ENCODE peak calls at places on chromosomes 3 and 15, in ten cellular contexts. M is H9; Q is heart left ventricle; P is tibial nerve; K is BJ; S is heart right ventricle; N is mesothelial cell of epicardium; Y is Panc1; Z is breast epithelium; V is CD8-positive, alpha-beta T cell. A is an unnamed sample.

GRCh38 chr3:29338981-29339833 is 58.3 kb downstream of the RBMS3 start:
- DNase-seq in Q (no peak), Z (no peak), P (no peak), V (no peak), S (no peak), Y (no peak), M (no peak), K (no peak), N (no peak), A (no peak)

GRCh38 chr15:70140543-70141375 is 43.0 kb upstream of the TLE3 start:
- DNase-seq in V (no peak), Q (no peak), M (peak; percentile 77), K (no peak), S (no peak), Y (no peak), P (no peak), Z (no peak), N (no peak), A (no peak)

GRCh38 chr3:65101450-65101849 is 413.6 kb upstream of the ADAMTS9 start:
- DNase-seq in V (no peak), N (no peak), P (no peak), M (no peak), S (no peak), Z (no peak), Y (no peak), Q (no peak), K (no peak), A (no peak)

GRCh38 chr15:25830844-25831443 is 32.2 kb downstream of the ATP10A start:
- DNase-seq in S (no peak), V (no peak), Z (no peak), Y (no peak), M (no peak), N (no peak), K (peak; percentile 95), Q (no peak), P (peak; percentile 39), A (no peak)

GRCh38 chr15:30924353-30924752 is 20.6 kb downstream of the FAN1 start:
- DNase-seq in P (no peak), M (no peak), V (no peak), N (no peak), Y (no peak), K (peak; percentile 66), S (no peak), Q (no peak), Z (no peak), A (no peak)

GRCh38 chr3:46712191-46713047 is 5.2 kb downstream of the PRSS50 start:
- DNase-seq in S (peak; percentile 7), Z (no peak), N (no peak), Q (peak; percentile 37), V (no peak), K (no peak), P (no peak), Y (no peak), M (no peak), A (no peak)

GRCh38 chr3:42667096-42667522 is 13.6 kb downstream of the ZBTB47 start:
- DNase-seq in Z (no peak), Q (peak; percentile 47), S (no peak), K (no peak), V (no peak), Y (no peak), P (no peak), N (no peak), M (no peak), A (no peak)

GRCh38 chr15:85354432-85354831 is 26.0 kb upstream of the AKAP13 start:
- DNase-seq in Q (no peak), S (no peak), K (no peak), Z (no peak), V (no peak), M (no peak), N (no peak), P (no peak), Y (no peak), A (no peak)

GRCh38 chr3:156535162-156535627 is 19.7 kb downstream of the SSR3 start:
- DNase-seq in P (peak; percentile 79), Y (no peak), N (no peak), Q (no peak), K (peak; percentile 95), M (no peak), V (no peak), Z (no peak), S (peak; percentile 25), A (peak; percentile 12)

GRCh38 chr3:72748659-72749058 is 99.6 kb downstream of the SHQ1 start:
- DNase-seq in P (no peak), K (no peak), Y (no peak), V (no peak), Z (no peak), S (no peak), N (no peak), M (no peak), Q (no peak), A (no peak)
- TF ChIP-seq CTCF in P (no peak), K (no peak), Y (no peak), V (no peak), Z (no peak), S (no peak), N (no peak), M (no peak), Q (no peak), A (no peak)

DNA sequence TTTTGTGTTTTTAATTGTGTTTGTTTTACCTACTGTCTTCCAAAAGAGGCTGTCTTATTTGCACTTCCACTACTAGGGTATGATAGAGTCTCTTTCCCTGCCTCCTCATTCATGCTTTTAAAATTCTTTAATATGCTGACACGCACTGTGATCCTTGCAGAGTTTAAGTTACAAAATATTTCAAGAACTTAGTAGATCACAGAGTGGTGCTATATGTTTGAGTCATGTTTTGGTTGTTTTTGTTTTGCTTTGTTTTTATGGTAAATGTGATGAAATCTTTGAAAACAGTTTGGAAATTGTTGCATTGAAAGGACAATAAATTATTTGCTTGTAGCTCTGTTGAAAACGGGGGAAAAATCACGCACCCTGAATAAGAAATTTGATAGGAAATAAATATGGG is 5.9 kb upstream of the ABHD10 start:
- DNase-seq in Z (no peak), Y (no peak), Q (no peak), S (no peak), V (no peak), M (no peak), K (no peak), N (no peak), P (no peak), A (no peak)
- TF ChIP-seq CTCF in Z (no peak), Y (no peak), Q (no peak), S (no peak), V (no peak), M (no peak), K (no peak), N (no peak), P (no peak), A (no peak)

DNA sequence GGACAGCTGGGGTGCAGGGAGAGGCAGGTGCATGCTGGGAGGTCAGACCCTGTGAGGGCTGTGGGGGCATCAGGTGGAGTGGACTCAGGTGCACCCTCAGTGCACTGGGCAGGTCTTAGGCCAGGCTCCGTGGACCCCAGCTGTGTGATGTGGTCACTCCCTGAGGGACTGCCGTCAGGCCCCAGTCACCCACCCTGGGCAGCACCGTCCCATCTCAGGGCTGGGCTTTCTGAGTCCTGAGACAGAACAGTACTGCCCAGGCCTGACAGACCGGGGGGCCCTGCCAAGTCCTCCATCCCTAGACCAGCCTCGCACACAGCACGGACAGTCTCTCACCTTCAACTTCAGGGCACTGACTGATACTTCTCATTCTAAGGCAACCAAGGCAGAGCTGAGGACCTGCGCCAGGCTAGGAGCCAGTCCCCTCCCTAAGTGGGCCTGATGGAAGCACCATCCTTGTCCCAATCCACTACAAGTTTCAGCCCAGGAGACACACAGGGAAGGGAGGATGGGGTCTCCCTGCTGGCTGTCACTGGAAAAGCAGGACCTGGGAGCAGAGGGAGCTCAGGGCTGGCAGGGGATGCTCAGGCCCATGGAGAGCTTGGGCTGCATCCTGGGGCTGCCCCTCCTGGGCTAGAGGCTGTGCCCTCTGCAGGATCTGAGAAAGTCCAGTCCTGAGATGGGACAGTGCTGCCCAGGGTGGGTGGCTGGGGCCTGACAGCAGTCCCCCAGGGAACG is 86.3 kb downstream of the LMLN start:
- DNase-seq in N (no peak), S (no peak), P (no peak), M (no peak), Q (no peak), Z (no peak), Y (no peak), V (no peak), K (no peak), A (no peak)
- TF ChIP-seq CTCF in N (no peak), S (no peak), P (no peak), M (peak; percentile 20), Q (no peak), Z (no peak), Y (no peak), V (no peak), K (no peak), A (no peak)

DNA sequence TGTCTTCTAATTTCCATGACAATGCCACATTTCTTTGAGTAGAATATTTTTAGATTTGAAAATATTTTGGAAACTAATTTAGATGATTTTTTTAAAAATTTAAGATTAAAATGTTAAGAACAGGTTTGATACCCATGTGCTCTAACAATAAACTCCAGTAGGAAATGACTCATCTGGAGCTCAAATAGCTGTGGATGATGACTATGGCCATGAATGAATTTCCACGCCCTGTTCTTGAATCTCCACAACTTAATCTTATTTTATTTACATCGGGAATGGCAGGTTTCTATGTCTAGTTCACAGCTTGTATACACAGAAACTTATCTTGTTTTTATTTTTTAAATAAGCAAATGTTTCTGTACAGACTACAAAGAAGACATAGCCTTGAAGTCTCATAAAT is 726.8 kb downstream of the NAALADL2 start:
- DNase-seq in N (no peak), Y (no peak), Q (no peak), S (no peak), V (no peak), K (peak; percentile 9), Z (no peak), P (no peak), M (no peak), A (no peak)
- TF ChIP-seq CTCF in N (no peak), Y (no peak), Q (no peak), S (no peak), V (no peak), K (no peak), Z (no peak), P (no peak), M (no peak), A (no peak)

DNA sequence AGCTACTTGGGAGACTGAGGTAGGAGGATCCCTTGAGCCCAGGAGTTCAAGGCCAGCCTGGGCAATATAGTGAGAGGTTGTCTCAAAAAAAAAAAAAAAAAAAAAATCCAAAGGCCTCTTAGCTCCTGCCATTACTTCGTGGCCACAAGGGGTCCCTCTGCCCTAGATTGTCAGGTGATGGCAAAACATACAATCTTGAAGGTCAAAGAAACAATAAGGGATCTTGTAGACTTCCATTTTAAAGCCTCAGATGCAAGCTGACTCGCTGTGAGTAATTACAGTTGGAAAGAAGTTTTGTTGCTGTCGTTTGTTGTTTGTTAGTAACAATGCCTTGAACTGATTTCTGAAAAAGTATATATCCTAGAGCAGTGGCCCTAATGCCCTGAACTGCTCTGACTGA is 55.9 kb upstream of the PLCL2 start:
- DNase-seq in N (no peak), Q (no peak), S (no peak), Z (no peak), P (no peak), K (no peak), Y (no peak), M (peak; percentile 62), V (peak; percentile 50), A (no peak)
- TF ChIP-seq CTCF in N (peak; percentile 20), Q (no peak), S (peak; percentile 27), Z (no peak), P (no peak), K (peak; percentile 46), Y (peak; percentile 31), M (peak; percentile 75), V (peak; percentile 37), A (peak; percentile 37)

GRCh38 chr15:95850837-95851236 is 479.7 kb upstream of the NR2F2 start:
- DNase-seq in N (no peak), Z (no peak), V (no peak), Q (no peak), M (no peak), P (no peak), Y (no peak), K (no peak), S (no peak), A (no peak)
- TF ChIP-seq CTCF in N (no peak), Z (no peak), V (no peak), Q (no peak), M (peak; percentile 45), P (no peak), Y (peak; percentile 29), K (no peak), S (no peak), A (no peak)